ENCODE peak calls at places on chromosome 10, in nine cellular contexts. R is choroid plexus epithelial cell; M is MV-4-11; F is GDM1; L is GM20000; W is stimulated activated CD8-positive, alpha-beta memory T cell treated with anti-CD3 and anti-CD28 coated beads, Interleukin-4, amount 100 ng/mL, for 1 hour; A is activated CD8-positive, alpha-beta T cell treated with anti-CD3 and anti-CD28 coated beads for 36 hours; Z is stimulated activated CD4-positive, alpha-beta T cell treated with anti-CD3 and anti-CD28 coated beads, Interleukin-12 subunit alpha, Interleukin-12 subunit beta, amount 100 ng/mL, for 24 hours; K is activated CD8-positive, alpha-beta memory T cell treated with anti-CD3 and anti-CD28 coated beads, Interleukin-2, amount 10 ng/mL, durations not matched to agents 7 days and 5 days. J is an unnamed sample.

GRCh38 chr10:71941318-71941717 is 22.9 kb upstream of the CHST3 start:
- DNase-seq in W (no peak), K (no peak), M (no peak), F (no peak), L (no peak), A (no peak), R (no peak), Z (no peak), J (no peak)

GRCh38 chr10:114336823-114337509 is 67.3 kb downstream of the AFAP1L2 start:
- DNase-seq in L (no peak), F (no peak), W (no peak), Z (no peak), M (no peak), A (no peak), R (no peak), K (no peak), J (no peak)

GRCh38 chr10:31757374-31757773 is 171.3 kb downstream of the ARHGAP12 start:
- DNase-seq in K (no peak), A (no peak), W (no peak), L (no peak), Z (no peak), F (no peak), M (no peak), R (no peak), J (no peak)

GRCh38 chr10:132311338-132311939 is 3.7 kb upstream of the STK32C start:
- DNase-seq in Z (no peak), R (no peak), A (no peak), L (no peak), K (no peak), W (no peak), F (no peak), M (peak; percentile 14), J (no peak)

GRCh38 chr10:125004571-125005311 is 62.8 kb downstream of the ZRANB1 start:
- DNase-seq in R (no peak), W (no peak), F (no peak), Z (no peak), K (no peak), M (no peak), A (no peak), L (no peak), J (no peak)

GRCh38 chr10:78169214-78169613 is 135.6 kb downstream of the RPS24 start:
- DNase-seq in A (no peak), L (no peak), Z (no peak), W (no peak), F (no peak), R (no peak), K (no peak), M (no peak), J (no peak)

GRCh38 chr10:101986277-101986971 is 69.5 kb downstream of the ARMH3 start:
- DNase-seq in L (no peak), A (no peak), K (no peak), Z (no peak), F (no peak), R (peak; percentile 53), M (peak; percentile 82), W (no peak), J (no peak)

GRCh38 chr10:113099431-113100298 is 149.6 kb downstream of the TCF7L2 start:
- DNase-seq in M (peak; percentile 67), W (no peak), Z (no peak), A (no peak), F (no peak), K (no peak), R (peak; percentile 62), L (no peak), J (no peak)

GRCh38 chr10:93903051-93903450 is 9.3 kb downstream of the SLC35G1 start:
- DNase-seq in R (no peak), K (no peak), W (no peak), M (no peak), L (no peak), Z (no peak), A (no peak), F (no peak), J (no peak)

GRCh38 chr10:54585572-54585971 is 215.5 kb downstream of the PCDH15 start:
- DNase-seq in A (no peak), R (no peak), F (no peak), K (no peak), M (no peak), L (no peak), W (no peak), Z (no peak), J (no peak)

GRCh38 chr10:88110822-88111221 is 247.4 kb downstream of the PTEN start:
- DNase-seq in F (no peak), W (no peak), A (no peak), K (no peak), M (no peak), R (no peak), L (no peak), Z (no peak), J (no peak)

GRCh38 chr10:25934673-25935139 is 677 bp downstream of the MYO3A start:
- DNase-seq in F (no peak), K (no peak), A (peak; percentile 27), L (peak; percentile 52), R (no peak), Z (peak; percentile 11), M (no peak), W (no peak), J (no peak)

GRCh38 chr10:29204119-29204518 is 84.8 kb upstream of the LYZL1 start:
- DNase-seq in Z (no peak), R (no peak), M (no peak), A (no peak), L (no peak), F (no peak), K (no peak), W (no peak), J (no peak)